ENCODE peak calls at places on chromosomes 16 and 17, in four cellular contexts. L is GM23338, S is neural progenitor cell, C is fibroblast of lung. Y is an unnamed sample.

GRCh38 chr16:2933136-2933535 is 21.4 kb downstream of the FLYWCH1 start:
- DNase-seq in L (no peak), S (no peak), C (no peak), Y (no peak)

GRCh38 chr17:64230551-64231408 is 32.3 kb downstream of the TEX2 start:
- DNase-seq in L (no peak), S (no peak), C (peak), Y (no peak)

GRCh38 chr16:31874354-31875111 is 926 bp downstream of the ZNF267 start:
- DNase-seq in L (no peak), S (peak), C (peak), Y (peak)

GRCh38 chr16:55701442-55702319 is 45.9 kb downstream of the SLC6A2 start:
- DNase-seq in L (peak), S (peak), C (peak), Y (peak)

GRCh38 chr17:30207655-30208054 is 27.8 kb downstream of the SLC6A4 start:
- DNase-seq in L (no peak), S (no peak), C (no peak), Y (no peak)

GRCh38 chr16:31451681-31452351 is 7.5 kb upstream of the ARMC5 start:
- DNase-seq in L (peak), S (peak), C (peak), Y (peak)

GRCh38 chr17:4860651-4861050 is 27.5 kb downstream of the MINK1 start:
- DNase-seq in L (no peak), S (no peak), C (no peak), Y (no peak)

GRCh38 chr16:84785843-84786538 is 33.8 kb upstream of the CRISPLD2 start:
- DNase-seq in L (no peak), S (no peak), C (peak), Y (peak)

DNA sequence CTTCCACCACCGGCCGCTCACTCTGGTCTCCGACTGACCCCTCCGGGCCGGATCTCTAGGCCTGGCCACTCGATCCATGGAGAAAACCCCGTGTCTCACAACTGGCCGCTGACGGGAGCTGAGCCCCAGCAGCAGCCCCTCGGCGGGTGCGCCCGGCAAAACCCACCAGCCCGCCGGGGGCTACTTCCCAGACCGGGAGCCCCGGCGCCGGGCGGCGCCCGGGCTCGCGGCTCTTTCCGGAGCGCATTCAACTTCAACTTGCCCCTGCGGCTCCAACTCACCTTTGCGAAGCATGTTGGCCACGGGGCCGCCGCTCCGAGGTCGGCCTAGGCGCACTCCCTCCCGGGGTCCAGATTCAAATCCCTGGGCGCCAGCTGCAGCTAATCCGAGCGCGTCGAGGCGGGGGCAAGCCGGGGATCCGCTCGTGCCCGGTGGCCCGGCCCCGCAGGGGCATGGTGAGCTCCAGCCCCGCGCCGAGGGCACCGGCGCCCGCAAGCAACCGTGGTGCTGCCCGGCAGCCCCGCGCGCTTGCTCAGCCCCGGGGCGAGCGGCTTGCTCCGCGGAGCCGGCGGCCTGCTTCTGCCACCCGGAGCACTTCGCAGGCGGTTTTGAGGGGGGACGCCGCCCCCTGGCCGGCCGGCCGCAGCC is 438 bp downstream of the RTN4RL1 start:
- DNase-seq in L (peak), S (no peak), C (no peak), Y (no peak)
- TF ChIP-seq EZH2 in L (peak), S (peak), C (peak), Y (no peak)

DNA sequence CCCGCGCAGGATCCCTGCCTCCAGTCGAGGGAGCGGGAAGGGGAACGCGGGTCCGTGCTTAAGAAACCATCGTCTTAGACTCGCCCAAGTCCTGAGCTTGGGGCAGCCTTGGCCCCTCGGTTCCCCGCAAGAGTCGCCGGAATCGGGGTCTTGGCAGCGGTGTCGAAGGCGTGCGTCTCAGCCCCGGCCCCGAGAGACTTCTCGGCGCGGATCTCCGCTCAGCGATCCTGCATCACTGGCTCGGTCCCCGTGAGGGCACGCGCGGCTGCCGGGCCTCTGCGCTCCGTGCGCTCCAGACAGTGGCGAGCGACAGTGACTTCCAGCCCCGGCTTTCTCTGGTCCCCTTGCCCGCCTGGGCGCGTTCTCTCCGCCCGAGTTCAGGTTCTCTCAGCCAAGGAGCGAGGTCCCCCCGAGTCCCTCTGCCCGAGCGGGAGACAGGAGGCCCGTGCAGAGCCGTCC is 383 bp downstream of the HS3ST3A1 start:
- DNase-seq in L (peak), S (peak), C (no peak), Y (no peak)
- H3K4me3 ChIP-seq in L (peak), S (peak), C (peak), Y (no peak)

GRCh38 chr16:73049051-73049910 is 1.4 kb upstream of the ZFHX3 start:
- DNase-seq in L (no peak), S (no peak), C (no peak), Y (no peak)

GRCh38 chr16:73051903-73052302 is 4.0 kb upstream of the ZFHX3 start:
- DNase-seq in L (no peak), S (no peak), C (no peak), Y (no peak)

GRCh38 chr16:73051216-73051615 is 3.3 kb upstream of the ZFHX3 start:
- DNase-seq in L (no peak), S (no peak), C (no peak), Y (no peak)

GRCh38 chr16:73048292-73049050 is 543 bp upstream of the ZFHX3 start:
- DNase-seq in L (peak), S (peak), C (no peak), Y (peak)

DNA sequence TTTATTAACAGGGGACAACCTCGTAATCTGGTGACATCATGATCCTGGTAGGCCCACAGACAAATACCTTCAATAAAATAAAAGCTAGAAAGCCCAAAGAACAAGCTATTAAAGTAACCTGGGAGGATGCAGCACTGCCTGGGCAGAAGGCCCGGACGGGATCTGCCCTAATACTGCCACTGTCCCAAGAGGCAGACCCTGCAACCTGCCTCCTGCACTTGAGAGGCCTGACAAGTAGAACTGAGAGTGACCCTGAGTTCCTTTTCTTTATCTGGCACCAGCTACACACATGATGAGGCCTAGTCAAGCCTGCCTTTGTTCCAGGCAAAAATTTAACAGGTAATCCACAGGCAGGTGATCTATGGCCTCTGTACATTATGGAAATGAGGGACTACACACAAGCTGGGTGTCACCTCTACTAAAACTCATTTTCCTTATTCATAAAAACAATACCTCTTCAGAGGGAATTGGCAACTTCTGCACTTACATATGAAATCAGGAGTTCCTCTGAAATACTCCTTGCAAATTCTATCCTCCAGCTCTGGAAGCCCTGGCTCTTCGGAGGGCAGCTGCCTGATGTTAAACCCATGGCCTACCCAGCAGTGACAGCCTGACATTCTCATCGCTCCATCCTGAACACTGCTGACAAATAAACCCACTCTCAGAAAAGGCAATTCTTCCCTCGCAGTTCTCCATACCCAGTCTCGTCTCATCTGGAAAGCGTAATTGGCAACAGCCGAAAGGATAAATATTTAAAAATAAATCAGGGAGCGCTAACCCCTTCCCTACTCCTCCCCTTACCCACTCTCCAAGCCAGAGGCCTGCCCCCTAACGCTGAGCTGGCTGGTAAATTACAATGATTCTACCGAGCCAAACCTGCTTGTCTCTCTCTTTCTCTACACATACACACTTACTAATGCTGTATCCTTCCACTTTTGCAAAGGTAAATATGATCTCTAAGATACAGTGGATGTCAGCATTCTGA is 2.5 kb upstream of the ZFHX3 start:
- DNase-seq in L (no peak), S (no peak), C (no peak), Y (no peak)
- TF ChIP-seq EZH2 in L (peak), S (no peak), C (no peak), Y (no peak)

DNA sequence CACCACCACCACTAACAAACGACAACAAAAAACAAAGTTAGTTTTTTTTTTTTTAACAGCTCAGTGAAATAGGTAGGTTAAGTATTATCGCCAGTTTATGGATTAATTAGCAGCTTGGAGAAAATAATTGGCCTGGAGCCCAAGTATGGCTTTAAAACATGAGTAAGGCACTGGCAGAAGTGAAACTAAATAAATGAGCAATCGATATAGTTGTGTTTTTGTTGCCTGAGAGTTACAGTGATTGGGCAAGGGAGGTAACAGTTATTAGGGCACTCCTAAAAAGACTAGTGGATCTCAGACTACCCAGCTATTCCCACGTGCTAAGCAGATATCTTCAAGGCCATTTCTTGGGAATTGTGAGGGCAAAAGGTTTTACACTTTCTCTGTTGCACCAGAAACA is 2.4 kb downstream of the MLKL start:
- DNase-seq in L (no peak), S (no peak), C (no peak), Y (no peak)
- H3K4me3 ChIP-seq in L (no peak), S (no peak), C (no peak), Y (peak)

DNA sequence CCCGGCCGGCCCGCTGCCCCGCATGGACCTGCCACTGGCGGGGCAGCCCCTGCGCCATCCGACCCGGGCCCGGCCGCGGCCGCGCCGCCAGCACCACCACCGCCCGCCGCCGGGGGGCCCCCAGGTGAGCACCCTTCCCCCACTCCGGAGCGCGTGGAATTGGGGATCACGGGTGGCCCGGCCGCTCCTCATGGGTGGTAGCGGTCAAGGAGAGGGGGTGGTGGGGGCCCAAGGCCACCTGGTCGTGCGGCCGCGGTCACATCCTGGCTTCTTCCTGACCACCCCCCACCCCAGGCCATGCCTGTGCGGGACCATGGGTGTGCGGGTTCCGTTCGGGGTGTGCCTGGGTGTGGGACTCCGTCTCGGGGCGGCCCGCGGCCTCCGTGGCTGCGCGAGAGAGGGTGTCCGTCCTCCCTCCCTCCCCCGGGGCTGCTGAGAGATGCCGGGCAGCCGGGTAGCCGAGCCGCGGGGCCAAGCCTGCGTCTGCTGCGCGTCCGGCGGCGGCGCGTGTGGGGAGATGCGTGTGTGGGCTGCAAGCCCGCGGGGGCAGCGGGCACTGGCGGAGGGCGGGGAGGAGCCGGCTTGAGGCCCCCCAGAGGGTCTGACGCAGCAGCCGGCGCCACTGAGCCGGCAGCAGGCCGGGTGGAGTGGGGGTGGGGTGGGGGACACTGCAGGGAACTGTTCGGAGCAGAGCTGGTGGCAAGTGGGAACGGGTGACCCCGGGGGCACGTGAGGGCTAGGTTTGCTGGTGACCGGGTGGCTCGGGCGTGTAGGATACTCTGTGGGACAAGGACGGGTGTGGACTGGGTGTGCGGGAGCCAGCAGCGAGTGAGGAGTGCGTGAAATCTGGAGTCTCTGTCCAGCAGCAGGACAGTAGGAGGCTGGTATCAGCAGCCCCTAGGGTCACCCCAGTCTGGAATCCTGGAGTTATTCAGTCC is 6.7 kb downstream of the ACD start:
- DNase-seq in L (no peak), S (peak), C (peak), Y (peak)
- TF ChIP-seq EZH2 in L (no peak), S (peak), C (peak), Y (no peak)

GRCh38 chr17:48621410-48622387 is 4.5 kb downstream of the HOXB9 start:
- DNase-seq in L (no peak), S (no peak), C (no peak), Y (no peak)
- H3K4me3 ChIP-seq in L (no peak), S (no peak), C (no peak), Y (no peak)

GRCh38 chr17:74923538-74924249 is 379 bp upstream of the OTOP2 start:
- DNase-seq in L (peak), S (peak), C (peak), Y (peak)

GRCh38 chr17:74922694-74923537 is at the start of gene USH1G:
- DNase-seq in L (peak), S (peak), C (no peak), Y (peak)

GRCh38 chr17:74922172-74922571 is 883 bp downstream of the USH1G start:
- DNase-seq in L (no peak), S (no peak), C (no peak), Y (no peak)

GRCh38 chr17:74925242-74925641 is 1.2 kb downstream of the OTOP2 start:
- DNase-seq in L (no peak), S (no peak), C (no peak), Y (no peak)

GRCh38 chr17:74924250-74924948 is at the start of gene OTOP2:
- DNase-seq in L (peak), S (peak), C (no peak), Y (no peak)
- TF ChIP-seq EZH2 in L (peak), S (peak), C (peak), Y (peak)

GRCh38 chr17:39667262-39668140 is 752 bp upstream of the PNMT start:
- DNase-seq in L (peak), S (peak), C (no peak), Y (no peak)
- H3K4me3 ChIP-seq in L (peak), S (peak), C (no peak), Y (peak)

GRCh38 chr17:48429156-48429555 is 858 bp downstream of the SKAP1 start:
- DNase-seq in L (no peak), S (no peak), C (no peak), Y (no peak)
- TF ChIP-seq EZH2 in L (no peak), S (no peak), C (no peak), Y (no peak)

GRCh38 chr17:81330884-81331245 is 35.8 kb upstream of the SLC38A10 start:
- DNase-seq in L (no peak), S (no peak), C (no peak), Y (no peak)
- H3K4me3 ChIP-seq in L (no peak), S (no peak), C (no peak), Y (no peak)